ENCODE peak calls at places on chromosome 1, in five cellular contexts. Z, D, M, S and Q are unnamed samples.
A peak's percentile ranks its signal among the peaks of the same experiment; 100 is the strongest.

GRCh38 chr1:154954541-154954940 is 1.4 kb downstream of the PBXIP1 start:
- DNase-seq in Z (no peak), D (no peak), M (no peak), S (no peak), Q (no peak)

GRCh38 chr1:1406821-1407100 is 332 bp downstream of the MRPL20 start:
- DNase-seq in Z (no peak), D (no peak), M (no peak), S (no peak), Q (no peak)

GRCh38 chr1:91498035-91498434 is 2.6 kb upstream of the CDC7 start:
- DNase-seq in Z (no peak), D (peak; percentile 85), M (no peak), S (no peak), Q (no peak)

GRCh38 chr1:147073062-147073432 is 99.2 kb downstream of the PRKAB2 start:
- DNase-seq in Z (no peak), D (no peak), M (no peak), S (no peak), Q (no peak)

GRCh38 chr1:153688283-153688682 is 9.8 kb downstream of the NPR1 start:
- DNase-seq in Z (no peak), D (no peak), M (no peak), S (no peak), Q (no peak)

GRCh38 chr1:238232036-238232744 is 341.5 kb upstream of the ZP4 start:
- DNase-seq in Z (no peak), D (no peak), M (no peak), S (no peak), Q (no peak)

GRCh38 chr1:221923921-221924598 is 182.2 kb upstream of the DUSP10 start:
- DNase-seq in Z (no peak), D (no peak), M (no peak), S (no peak), Q (no peak)

GRCh38 chr1:241834733-241835377 is 13.1 kb upstream of the EXO1 start:
- DNase-seq in Z (peak; percentile 68), D (peak; percentile 28), M (no peak), S (no peak), Q (no peak)

GRCh38 chr1:81799939-81800740 is 594 bp upstream of the ADGRL2 start:
- DNase-seq in Z (peak; percentile 55), D (peak; percentile 48), M (no peak), S (no peak), Q (no peak)

GRCh38 chr1:172024516-172024915 is 183.2 kb downstream of the DNM3 start:
- DNase-seq in Z (no peak), D (no peak), M (no peak), S (no peak), Q (no peak)

GRCh38 chr1:109275706-109276345 is 7.1 kb downstream of the PSRC1 start:
- DNase-seq in Z (no peak), D (peak; percentile 48), M (no peak), S (no peak), Q (peak; percentile 63)

GRCh38 chr1:32413507-32414185 is 19.4 kb upstream of the BSDC1 start:
- DNase-seq in Z (peak; percentile 67), D (peak; percentile 83), M (peak; percentile 48), S (no peak), Q (peak; percentile 84)
- TF ChIP-seq KDM1A in Z (no peak), D (no peak), M (no peak), S (no peak), Q (no peak)

GRCh38 chr1:208432346-208432745 is 188.2 kb upstream of the PLXNA2 start:
- DNase-seq in Z (no peak), D (no peak), M (no peak), S (no peak), Q (no peak)

GRCh38 chr1:208433086-208433485 is 188.9 kb upstream of the PLXNA2 start:
- DNase-seq in Z (no peak), D (no peak), M (no peak), S (no peak), Q (no peak)

GRCh38 chr1:208430220-208430619 is 186.0 kb upstream of the PLXNA2 start:
- DNase-seq in Z (no peak), D (no peak), M (no peak), S (no peak), Q (no peak)

GRCh38 chr1:208434008-208434407 is 189.8 kb upstream of the PLXNA2 start:
- DNase-seq in Z (no peak), D (no peak), M (no peak), S (no peak), Q (no peak)

DNA sequence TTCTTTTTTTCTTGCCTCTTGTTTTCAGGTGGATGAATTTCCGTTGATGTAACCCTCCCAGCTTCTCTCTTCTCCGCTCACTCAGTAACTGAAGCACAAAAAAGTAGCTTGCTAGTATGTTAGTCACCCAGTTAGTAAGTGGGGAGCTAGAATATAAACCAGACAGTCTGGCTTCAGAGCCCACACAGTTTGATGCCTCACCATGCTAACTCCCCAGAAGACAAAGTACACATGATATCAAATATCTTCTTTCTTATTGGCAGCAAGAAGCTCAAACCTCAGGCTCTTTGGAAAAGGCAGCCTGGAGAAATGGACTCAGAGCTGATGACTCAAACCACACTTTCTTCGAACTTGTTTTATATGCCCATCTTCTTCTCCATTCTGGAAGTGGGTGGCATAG is 187.5 kb upstream of the PLXNA2 start:
- DNase-seq in Z (peak; percentile 13), D (no peak), M (no peak), S (no peak), Q (no peak)
- TF ChIP-seq KDM1A in Z (no peak), D (no peak), M (no peak), S (no peak), Q (no peak)

GRCh38 chr1:78145105-78145580 is 99.4 kb downstream of the GIPC2 start:
- DNase-seq in Z (peak; percentile 60), D (peak; percentile 56), M (no peak), S (no peak), Q (peak; percentile 48)
- TF ChIP-seq KDM1A in Z (no peak), D (no peak), M (no peak), S (no peak), Q (no peak)

GRCh38 chr1:200154069-200154767 is 126.7 kb downstream of the NR5A2 start:
- DNase-seq in Z (no peak), D (no peak), M (peak; percentile 88), S (no peak), Q (peak; percentile 94)

GRCh38 chr1:200153277-200154055 is 126.0 kb downstream of the NR5A2 start:
- DNase-seq in Z (no peak), D (no peak), M (peak; percentile 79), S (no peak), Q (no peak)

GRCh38 chr1:200147094-200147493 is 119.6 kb downstream of the NR5A2 start:
- DNase-seq in Z (no peak), D (no peak), M (no peak), S (no peak), Q (no peak)

GRCh38 chr1:200147742-200148141 is 120.2 kb downstream of the NR5A2 start:
- DNase-seq in Z (no peak), D (no peak), M (no peak), S (no peak), Q (no peak)

GRCh38 chr1:200150721-200151120 is 123.2 kb downstream of the NR5A2 start:
- DNase-seq in Z (peak; percentile 95), D (no peak), M (peak; percentile 49), S (no peak), Q (peak; percentile 45)
- TF ChIP-seq KDM1A in Z (no peak), D (no peak), M (no peak), S (no peak), Q (peak; percentile 69)

DNA sequence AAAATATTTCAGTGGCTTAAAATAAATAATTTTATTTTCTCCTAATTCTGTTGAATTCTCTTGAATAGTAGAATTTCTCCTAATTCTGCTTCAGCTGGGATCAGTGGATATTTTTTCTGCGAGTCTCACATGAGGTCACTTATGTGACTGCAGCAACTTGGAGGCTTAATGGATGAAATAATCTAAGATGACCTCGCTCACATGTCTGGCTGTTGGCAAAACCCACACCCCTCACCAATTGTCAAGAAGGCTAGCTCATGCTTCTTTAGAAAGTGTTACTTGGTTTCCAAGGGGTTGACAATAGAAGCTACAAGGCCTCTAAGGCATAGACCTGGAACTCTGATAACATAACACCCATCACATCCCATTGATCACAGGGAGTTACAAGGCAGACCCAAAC is 156.9 kb upstream of the DPYD start:
- DNase-seq in Z (no peak), D (no peak), M (no peak), S (no peak), Q (no peak)
- TF ChIP-seq KDM1A in Z (no peak), D (no peak), M (no peak), S (no peak), Q (no peak)

GRCh38 chr1:226001088-226001487 is 1.9 kb upstream of the SDE2 start:
- DNase-seq in Z (no peak), D (no peak), M (no peak), S (no peak), Q (no peak)

GRCh38 chr1:226002667-226003501 is 3.7 kb upstream of the SDE2 start:
- DNase-seq in Z (peak; percentile 60), D (no peak), M (no peak), S (peak; percentile 47), Q (peak; percentile 93)

GRCh38 chr1:225999912-226000337 is 782 bp upstream of the SDE2 start:
- DNase-seq in Z (no peak), D (peak; percentile 21), M (peak; percentile 74), S (no peak), Q (peak; percentile 88)

GRCh38 chr1:226003502-226004170 is 4.5 kb upstream of the SDE2 start:
- DNase-seq in Z (no peak), D (no peak), M (no peak), S (no peak), Q (no peak)

DNA sequence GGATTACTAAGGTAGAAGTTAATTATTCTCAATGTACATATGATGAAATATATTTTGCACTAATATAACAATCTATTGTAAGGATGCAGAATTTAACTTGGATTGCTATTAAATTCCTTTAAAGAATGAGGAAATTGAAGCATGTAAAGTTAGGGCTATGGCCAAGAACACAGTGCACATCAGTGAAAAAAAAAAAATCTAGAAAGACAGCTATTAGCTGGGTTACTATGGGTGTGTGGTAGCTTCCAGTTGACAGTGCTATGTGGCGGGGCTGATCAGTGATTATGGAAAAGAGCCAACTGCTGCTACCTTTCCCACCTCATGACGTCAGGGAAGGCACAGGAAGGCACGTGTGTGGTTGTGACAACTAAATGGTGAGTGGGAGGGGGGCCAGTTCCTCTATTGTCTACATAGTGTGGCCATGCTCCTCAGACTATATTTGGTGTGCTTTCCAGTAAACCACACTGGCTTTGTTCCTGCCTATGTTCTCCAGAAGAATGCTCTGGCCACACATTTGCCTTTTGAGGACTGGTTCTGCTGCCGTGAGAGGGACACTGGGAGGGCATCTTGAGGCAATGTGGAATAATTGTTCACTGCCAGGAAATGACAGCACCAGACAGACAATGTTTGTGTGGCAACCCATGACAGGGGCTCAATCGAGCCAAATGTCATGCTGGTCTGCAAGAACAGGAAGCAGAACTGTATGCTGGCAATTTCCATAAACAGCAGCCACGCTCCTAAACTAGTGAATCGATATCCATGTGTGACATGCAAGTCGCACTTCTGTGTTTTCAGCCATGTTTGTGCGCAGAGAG is 2.9 kb upstream of the SDE2 start:
- DNase-seq in Z (peak; percentile 17), D (peak; percentile 33), M (no peak), S (no peak), Q (peak; percentile 93)
- TF ChIP-seq KDM1A in Z (no peak), D (no peak), M (no peak), S (no peak), Q (no peak)